ENCODE peak calls at places on chromosome 16, in ten cellular contexts. One of them, this sample, is unnamed.

GRCh38 chr16:57527027-57527426 is 9.3 kb downstream of the CCDC102A start:
- DNase-seq in activated gamma-delta T cell treated with Interleukin-2 at 50 U/mL for 16 hours: no peak
- DNase-seq in NCI-H1417 treated with DMSO at 0.1 percent for 48 hours: no peak
- DNase-seq in posterior vena cava: peak
- DNase-seq in brain microvascular endothelial cell: no peak
- DNase-seq in NCI-H1048: no peak
- DNase-seq in T-helper 22 cell: no peak
- DNase-seq in ELR: no peak
- DNase-seq in ovary: peak
- DNase-seq in HFFc6: no peak
- DNase-seq in this sample: no peak

GRCh38 chr16:12545792-12546342 is 257.8 kb downstream of the CPPED1 start:
- DNase-seq in activated gamma-delta T cell treated with Interleukin-2 at 50 U/mL for 16 hours: no peak
- DNase-seq in NCI-H1417 treated with DMSO at 0.1 percent for 48 hours: no peak
- DNase-seq in posterior vena cava: no peak
- DNase-seq in brain microvascular endothelial cell: no peak
- DNase-seq in NCI-H1048: no peak
- DNase-seq in T-helper 22 cell: no peak
- DNase-seq in ELR: no peak
- DNase-seq in ovary: no peak
- DNase-seq in HFFc6: no peak
- DNase-seq in this sample: no peak

GRCh38 chr16:4314532-4315184 is 1.2 kb upstream of the GLIS2 start:
- DNase-seq in activated gamma-delta T cell treated with Interleukin-2 at 50 U/mL for 16 hours: no peak
- DNase-seq in NCI-H1417 treated with DMSO at 0.1 percent for 48 hours: no peak
- DNase-seq in posterior vena cava: no peak
- DNase-seq in brain microvascular endothelial cell: no peak
- DNase-seq in NCI-H1048: no peak
- DNase-seq in T-helper 22 cell: no peak
- DNase-seq in ELR: peak
- DNase-seq in ovary: peak
- DNase-seq in HFFc6: peak
- DNase-seq in this sample: no peak

GRCh38 chr16:49701867-49702494 is 153.9 kb downstream of the ZNF423 start:
- DNase-seq in activated gamma-delta T cell treated with Interleukin-2 at 50 U/mL for 16 hours: no peak
- DNase-seq in NCI-H1417 treated with DMSO at 0.1 percent for 48 hours: peak
- DNase-seq in posterior vena cava: peak
- DNase-seq in brain microvascular endothelial cell: no peak
- DNase-seq in NCI-H1048: no peak
- DNase-seq in T-helper 22 cell: no peak
- DNase-seq in ELR: no peak
- DNase-seq in ovary: peak
- DNase-seq in HFFc6: no peak
- DNase-seq in this sample: no peak

GRCh38 chr16:72990003-72990521 is 57.9 kb downstream of the ZFHX3 start:
- DNase-seq in activated gamma-delta T cell treated with Interleukin-2 at 50 U/mL for 16 hours: no peak
- DNase-seq in NCI-H1417 treated with DMSO at 0.1 percent for 48 hours: no peak
- DNase-seq in posterior vena cava: peak
- DNase-seq in brain microvascular endothelial cell: peak
- DNase-seq in NCI-H1048: no peak
- DNase-seq in T-helper 22 cell: no peak
- DNase-seq in ELR: peak
- DNase-seq in ovary: no peak
- DNase-seq in HFFc6: peak
- DNase-seq in this sample: peak

GRCh38 chr16:73019456-73020362 is 28.2 kb downstream of the ZFHX3 start:
- DNase-seq in activated gamma-delta T cell treated with Interleukin-2 at 50 U/mL for 16 hours: no peak
- DNase-seq in NCI-H1417 treated with DMSO at 0.1 percent for 48 hours: no peak
- DNase-seq in posterior vena cava: no peak
- DNase-seq in brain microvascular endothelial cell: peak
- DNase-seq in NCI-H1048: no peak
- DNase-seq in T-helper 22 cell: no peak
- DNase-seq in ELR: peak
- DNase-seq in ovary: no peak
- DNase-seq in HFFc6: peak
- DNase-seq in this sample: no peak

GRCh38 chr16:66099261-66099660 is 267.2 kb upstream of the CDH5 start:
- DNase-seq in activated gamma-delta T cell treated with Interleukin-2 at 50 U/mL for 16 hours: no peak
- DNase-seq in NCI-H1417 treated with DMSO at 0.1 percent for 48 hours: no peak
- DNase-seq in posterior vena cava: no peak
- DNase-seq in brain microvascular endothelial cell: no peak
- DNase-seq in NCI-H1048: no peak
- DNase-seq in T-helper 22 cell: no peak
- DNase-seq in ELR: no peak
- DNase-seq in ovary: no peak
- DNase-seq in HFFc6: no peak
- DNase-seq in this sample: no peak

GRCh38 chr16:57042157-57043111 is 49.9 kb upstream of the CPNE2 start:
- DNase-seq in activated gamma-delta T cell treated with Interleukin-2 at 50 U/mL for 16 hours: peak
- DNase-seq in NCI-H1417 treated with DMSO at 0.1 percent for 48 hours: no peak
- DNase-seq in posterior vena cava: no peak
- DNase-seq in brain microvascular endothelial cell: no peak
- DNase-seq in NCI-H1048: no peak
- DNase-seq in T-helper 22 cell: peak
- DNase-seq in ELR: peak
- DNase-seq in ovary: no peak
- DNase-seq in HFFc6: peak
- DNase-seq in this sample: no peak

GRCh38 chr16:57531635-57532220 is 4.6 kb downstream of the CCDC102A start:
- DNase-seq in activated gamma-delta T cell treated with Interleukin-2 at 50 U/mL for 16 hours: no peak
- DNase-seq in NCI-H1417 treated with DMSO at 0.1 percent for 48 hours: no peak
- DNase-seq in posterior vena cava: peak
- DNase-seq in brain microvascular endothelial cell: no peak
- DNase-seq in NCI-H1048: no peak
- DNase-seq in T-helper 22 cell: no peak
- DNase-seq in ELR: no peak
- DNase-seq in ovary: peak
- DNase-seq in HFFc6: no peak
- DNase-seq in this sample: no peak

GRCh38 chr16:680967-681745 is 946 bp downstream of the STUB1 start:
- DNase-seq in activated gamma-delta T cell treated with Interleukin-2 at 50 U/mL for 16 hours: no peak
- DNase-seq in NCI-H1417 treated with DMSO at 0.1 percent for 48 hours: no peak
- DNase-seq in posterior vena cava: no peak
- DNase-seq in brain microvascular endothelial cell: no peak
- DNase-seq in NCI-H1048: no peak
- DNase-seq in T-helper 22 cell: no peak
- DNase-seq in ELR: peak
- DNase-seq in ovary: peak
- DNase-seq in HFFc6: peak
- DNase-seq in this sample: no peak

GRCh38 chr16:86353185-86353584 is 157.1 kb upstream of the FOXF1 start:
- DNase-seq in activated gamma-delta T cell treated with Interleukin-2 at 50 U/mL for 16 hours: no peak
- DNase-seq in NCI-H1417 treated with DMSO at 0.1 percent for 48 hours: no peak
- DNase-seq in posterior vena cava: no peak
- DNase-seq in brain microvascular endothelial cell: no peak
- DNase-seq in NCI-H1048: no peak
- DNase-seq in T-helper 22 cell: no peak
- DNase-seq in ELR: peak
- DNase-seq in ovary: no peak
- DNase-seq in HFFc6: peak
- DNase-seq in this sample: no peak

This sample was measured in thoracic aorta.